ENCODE peak calls at places on chromosomes 11 and 22, in eight cellular contexts. A is psoas muscle, N is spleen, J is AG09309, W is A549, Z is body of pancreas, F is epithelial cell of proximal tubule, Q is esophagus squamous epithelium. S is an unnamed sample.

GRCh38 chr22:43313497-43314474 is 29.4 kb downstream of the SCUBE1 start:
- DNase-seq in J (peak), A (peak), W (no peak), F (no peak), Z (peak), Q (no peak), N (peak), S (peak)

GRCh38 chr11:65445604-65446445 is 23.2 kb downstream of the NEAT1 start:
- DNase-seq in Q (no peak), Z (peak), A (peak), J (peak), N (peak), W (no peak), F (no peak), S (peak)

GRCh38 chr11:70662691-70663098 is 264.4 kb downstream of the CTTN start:
- DNase-seq in N (no peak), Q (no peak), Z (no peak), F (no peak), J (no peak), W (no peak), A (no peak), S (no peak)

GRCh38 chr11:2884424-2884815 is 1.2 kb downstream of the CDKN1C start:
- DNase-seq in N (peak), F (no peak), Z (no peak), J (no peak), W (no peak), A (peak), Q (no peak), S (peak)

GRCh38 chr22:29727248-29727551 is 7.4 kb downstream of the CABP7 start:
- DNase-seq in F (no peak), Z (peak), Q (no peak), W (peak), J (no peak), A (peak), N (no peak), S (peak)

GRCh38 chr11:1087961-1088926 is 13.6 kb downstream of the MUC2 start:
- DNase-seq in A (peak), Q (no peak), N (peak), F (no peak), W (no peak), Z (no peak), J (no peak), S (no peak)

GRCh38 chr22:19810381-19811141 is 44.1 kb downstream of the GNB1L start:
- DNase-seq in Z (no peak), Q (no peak), J (peak), N (peak), F (no peak), W (no peak), A (no peak), S (no peak)

GRCh38 chr11:107293677-107294344 is 163.8 kb downstream of the CWF19L2 start:
- DNase-seq in F (no peak), W (no peak), J (no peak), A (no peak), Q (no peak), Z (no peak), N (no peak), S (no peak)

GRCh38 chr11:18312012-18312411 is 9.9 kb downstream of the HPS5 start:
- DNase-seq in Q (no peak), N (no peak), Z (no peak), J (no peak), W (no peak), A (no peak), F (no peak), S (no peak)

GRCh38 chr22:27238935-27239510 is 562.5 kb downstream of the MN1 start:
- DNase-seq in Z (peak), F (peak), N (no peak), Q (no peak), W (peak), J (peak), A (peak), S (peak)

GRCh38 chr11:108221981-108222685 is at the start of gene NPAT:
- DNase-seq in W (no peak), J (no peak), A (no peak), Q (no peak), Z (no peak), F (no peak), N (no peak), S (no peak)

GRCh38 chr22:39593061-39593930 is 22.7 kb downstream of the CACNA1I start:
- DNase-seq in N (no peak), Z (no peak), F (no peak), Q (no peak), W (no peak), A (no peak), J (no peak), S (no peak)

GRCh38 chr22:46084943-46085830 is 65.1 kb upstream of the PPARA start:
- DNase-seq in N (peak), F (no peak), A (peak), W (no peak), Q (no peak), J (peak), Z (peak), S (peak)

GRCh38 chr22:49216579-49216978 is 611.1 kb downstream of the BRD1 start:
- DNase-seq in Q (no peak), N (no peak), F (no peak), J (no peak), Z (no peak), W (no peak), A (no peak), S (no peak)

GRCh38 chr22:49999901-50000586 is 12.5 kb downstream of the IL17REL start:
- DNase-seq in A (no peak), Q (no peak), N (no peak), W (no peak), J (no peak), F (no peak), Z (no peak), S (no peak)

GRCh38 chr22:38448945-38449745 is 5.9 kb downstream of the KCNJ4 start:
- DNase-seq in N (no peak), Q (no peak), A (no peak), F (no peak), Z (no peak), J (no peak), W (no peak), S (no peak)

GRCh38 chr22:21712751-21713427 is 22.7 kb downstream of the YPEL1 start:
- DNase-seq in F (no peak), J (peak), N (no peak), Z (peak), Q (no peak), W (peak), A (peak), S (peak)

GRCh38 chr22:21714059-21714770 is 21.4 kb downstream of the YPEL1 start:
- DNase-seq in N (no peak), Z (peak), Q (no peak), W (no peak), F (no peak), A (no peak), J (no peak), S (no peak)

GRCh38 chr22:21714784-21715183 is 20.8 kb downstream of the YPEL1 start:
- DNase-seq in W (no peak), Z (no peak), A (no peak), J (no peak), Q (no peak), N (no peak), F (no peak), S (no peak)

GRCh38 chr22:21711851-21712250 is 23.7 kb downstream of the YPEL1 start:
- DNase-seq in W (no peak), N (no peak), F (no peak), J (no peak), Z (no peak), Q (no peak), A (no peak), S (no peak)

GRCh38 chr22:21713428-21714058 is 22.1 kb downstream of the YPEL1 start:
- DNase-seq in Q (no peak), N (no peak), F (no peak), A (no peak), J (no peak), W (no peak), Z (no peak), S (no peak)
- TF ChIP-seq CTCF in Q (no peak), N (peak), F (no peak), A (no peak), J (no peak), W (no peak), Z (peak), S (no peak)

GRCh38 chr11:126487711-126488110 is 132.2 kb downstream of the ST3GAL4 start:
- DNase-seq in Q (no peak), J (no peak), F (no peak), Z (no peak), A (no peak), N (peak), W (no peak), S (no peak)

GRCh38 chr11:126483796-126484195 is 128.3 kb downstream of the ST3GAL4 start:
- DNase-seq in Q (no peak), A (no peak), N (peak), W (no peak), Z (no peak), J (no peak), F (no peak), S (no peak)

GRCh38 chr11:126485986-126486635 is 130.6 kb downstream of the ST3GAL4 start:
- DNase-seq in N (peak), Z (no peak), J (no peak), Q (no peak), W (no peak), F (no peak), A (no peak), S (no peak)

GRCh38 chr11:126484266-126484665 is 128.8 kb downstream of the ST3GAL4 start:
- DNase-seq in J (peak), F (no peak), N (no peak), Q (no peak), A (no peak), Z (no peak), W (no peak), S (no peak)

GRCh38 chr11:126485021-126485781 is 129.7 kb downstream of the ST3GAL4 start:
- DNase-seq in Q (no peak), A (no peak), J (peak), W (no peak), F (no peak), Z (no peak), N (peak), S (no peak)
- TF ChIP-seq CTCF in Q (no peak), A (no peak), J (peak), W (peak), F (no peak), Z (no peak), N (no peak), S (no peak)

GRCh38 chr11:126113515-126113957 is 50.9 kb upstream of the CDON start:
- DNase-seq in W (peak), Z (peak), N (peak), A (peak), F (peak), Q (no peak), J (peak), S (peak)
- TF ChIP-seq CTCF in W (no peak), Z (no peak), N (no peak), A (no peak), F (peak), Q (no peak), J (no peak), S (no peak)

GRCh38 chr11:100980156-100980555 is 149.5 kb downstream of the PGR start:
- DNase-seq in W (peak), N (no peak), Q (no peak), A (no peak), J (no peak), Z (no peak), F (peak), S (no peak)
- TF ChIP-seq CTCF in W (peak), N (peak), Q (no peak), A (peak), J (no peak), Z (no peak), F (peak), S (no peak)

GRCh38 chr11:130666781-130667251 is 218.4 kb downstream of the ADAMTS15 start:
- DNase-seq in A (no peak), W (no peak), J (no peak), Z (no peak), Q (no peak), N (no peak), F (no peak), S (no peak)
- TF ChIP-seq CTCF in A (no peak), W (no peak), J (no peak), Z (no peak), Q (no peak), N (no peak), F (peak), S (no peak)

GRCh38 chr11:34201130-34201529 is 95.7 kb downstream of the NAT10 start:
- DNase-seq in W (no peak), F (no peak), Z (no peak), Q (no peak), A (no peak), N (no peak), J (no peak), S (no peak)

GRCh38 chr11:34198523-34198922 is 93.1 kb downstream of the NAT10 start:
- DNase-seq in F (no peak), Z (no peak), Q (no peak), A (no peak), N (no peak), J (no peak), W (no peak), S (no peak)

GRCh38 chr11:34194576-34195335 is 89.3 kb downstream of the NAT10 start:
- DNase-seq in A (no peak), F (no peak), Q (no peak), Z (no peak), J (no peak), W (no peak), N (no peak), S (no peak)

GRCh38 chr11:34199525-34199924 is 94.1 kb downstream of the NAT10 start:
- DNase-seq in N (no peak), J (no peak), Q (no peak), A (no peak), Z (no peak), W (no peak), F (no peak), S (no peak)

GRCh38 chr11:34197256-34197655 is 91.8 kb downstream of the NAT10 start:
- DNase-seq in Q (no peak), A (no peak), N (no peak), F (no peak), J (no peak), W (no peak), Z (no peak), S (no peak)
- TF ChIP-seq CTCF in Q (no peak), A (no peak), N (no peak), F (no peak), J (no peak), W (no peak), Z (no peak), S (no peak)

GRCh38 chr11:128757235-128757711 is 63.4 kb downstream of the FLI1 start:
- DNase-seq in F (no peak), W (no peak), Z (peak), N (peak), J (no peak), Q (peak), A (no peak), S (no peak)
- TF ChIP-seq CTCF in F (peak), W (no peak), Z (no peak), N (peak), J (peak), Q (peak), A (no peak), S (peak)

S was measured in thyroid gland.